ENCODE peak calls at places on chromosomes 12 and 14, in nine cellular contexts. R, J, P, O, I, U, Z, N and B are unnamed samples.

GRCh38 chr12:21551811-21552469 is 25.8 kb downstream of the SPX start:
- DNase-seq in J (no peak), I (no peak), U (no peak), N (no peak), O (no peak), Z (no peak), P (no peak), R (no peak), B (no peak)

GRCh38 chr14:50677527-50678063 is 9.5 kb upstream of the SAV1 start:
- DNase-seq in J (peak), U (no peak), I (peak), R (peak), Z (no peak), P (no peak), O (no peak), N (no peak), B (no peak)

GRCh38 chr12:63764481-63764880 is 15.2 kb upstream of the RXYLT1 start:
- DNase-seq in I (no peak), P (no peak), U (no peak), J (no peak), Z (no peak), R (no peak), O (no peak), N (no peak), B (no peak)

GRCh38 chr12:51118706-51119105 is 35.3 kb upstream of the CSRNP2 start:
- DNase-seq in I (no peak), O (no peak), Z (no peak), R (no peak), N (no peak), J (peak), P (no peak), U (no peak), B (no peak)

GRCh38 chr12:80622271-80622670 is 85.2 kb upstream of the MYF6 start:
- DNase-seq in R (no peak), J (no peak), P (no peak), Z (no peak), N (no peak), I (peak), O (no peak), U (no peak), B (no peak)

GRCh38 chr12:19421503-19422282 is 17.6 kb upstream of the AEBP2 start:
- DNase-seq in I (peak), U (no peak), O (peak), J (no peak), P (no peak), Z (no peak), N (no peak), R (no peak), B (no peak)

GRCh38 chr14:104135121-104135903 is 3.1 kb upstream of the KIF26A start:
- DNase-seq in U (no peak), N (no peak), Z (no peak), I (peak), P (peak), R (no peak), O (peak), J (no peak), B (no peak)

GRCh38 chr12:72273851-72274284 is 1.7 kb downstream of the TRHDE start:
- DNase-seq in I (no peak), R (no peak), U (no peak), J (no peak), O (peak), Z (no peak), P (no peak), N (no peak), B (no peak)

GRCh38 chr12:13342971-13343370 is 146.4 kb downstream of the EMP1 start:
- DNase-seq in P (no peak), Z (no peak), R (no peak), O (no peak), N (no peak), I (no peak), U (no peak), J (no peak), B (no peak)

GRCh38 chr12:18468521-18469075 is 207.3 kb downstream of the PIK3C2G start:
- DNase-seq in P (no peak), U (no peak), Z (no peak), R (no peak), J (peak), N (no peak), I (no peak), O (no peak), B (no peak)

GRCh38 chr12:124323771-124324530 is 29.1 kb downstream of the RFLNA start:
- DNase-seq in N (no peak), U (no peak), O (no peak), Z (no peak), P (no peak), I (no peak), R (no peak), J (peak), B (no peak)

GRCh38 chr12:114625294-114625851 is 58.6 kb downstream of the TBX3 start:
- DNase-seq in N (no peak), O (peak), J (peak), U (peak), I (peak), R (peak), P (no peak), Z (no peak), B (no peak)

GRCh38 chr14:69268223-69268622 is 8.3 kb downstream of the GALNT16 start:
- DNase-seq in I (no peak), Z (no peak), P (no peak), U (no peak), J (peak), N (no peak), R (no peak), O (no peak), B (no peak)

GRCh38 chr14:101527987-101528386 is 33.3 kb upstream of the DIO3 start:
- DNase-seq in P (no peak), N (no peak), U (no peak), R (no peak), O (no peak), Z (no peak), J (no peak), I (no peak), B (no peak)

GRCh38 chr14:77271113-77271710 is at the start of gene NGB:
- DNase-seq in I (no peak), J (no peak), N (no peak), Z (no peak), O (no peak), P (no peak), R (no peak), U (no peak), B (no peak)

GRCh38 chr12:31106101-31106803 is 32.6 kb downstream of the DDX11 start:
- DNase-seq in I (no peak), N (no peak), O (no peak), R (no peak), J (no peak), U (no peak), Z (no peak), P (no peak), B (no peak)

GRCh38 chr14:35353409-35354172 is 51.0 kb downstream of the NFKBIA start:
- DNase-seq in U (peak), I (no peak), R (peak), J (no peak), Z (no peak), O (peak), P (no peak), N (no peak), B (no peak)

GRCh38 chr12:54287316-54288157 is 7.0 kb downstream of the HNRNPA1 start:
- DNase-seq in U (no peak), N (no peak), R (no peak), O (no peak), Z (no peak), P (no peak), J (no peak), I (peak), B (no peak)
- TF ChIP-seq POLR2A in U (no peak), N (no peak), R (no peak), O (no peak), Z (no peak), P (no peak), J (no peak), I (no peak), B (no peak)

GRCh38 chr14:23153891-23154796 is 29.3 kb downstream of the SLC7A8 start:
- DNase-seq in R (peak), J (no peak), O (peak), Z (peak), I (peak), N (peak), P (peak), U (peak), B (peak)

GRCh38 chr14:23151342-23151741 is 32.1 kb downstream of the SLC7A8 start:
- DNase-seq in U (no peak), O (no peak), J (no peak), P (no peak), N (no peak), R (no peak), I (no peak), Z (no peak), B (no peak)

GRCh38 chr14:23159516-23159915 is 23.9 kb downstream of the SLC7A8 start:
- DNase-seq in N (no peak), R (no peak), P (no peak), I (no peak), Z (no peak), O (no peak), J (no peak), U (no peak), B (no peak)

GRCh38 chr14:23149745-23150144 is 30.7 kb upstream of the CEBPE start:
- DNase-seq in R (no peak), I (no peak), Z (no peak), O (no peak), P (no peak), N (no peak), U (no peak), J (no peak), B (no peak)

GRCh38 chr14:23154876-23155587 is 28.4 kb downstream of the SLC7A8 start:
- DNase-seq in O (no peak), J (peak), U (peak), R (peak), Z (no peak), P (peak), I (no peak), N (peak), B (no peak)
- TF ChIP-seq POLR2A in O (no peak), J (no peak), U (no peak), R (no peak), Z (no peak), P (no peak), I (no peak), N (no peak), B (no peak)

GRCh38 chr14:31228533-31228932 is 20.9 kb upstream of the HECTD1 start:
- DNase-seq in Z (no peak), J (no peak), P (no peak), I (peak), R (no peak), N (no peak), O (no peak), U (no peak), B (no peak)

GRCh38 chr14:31232081-31232480 is 24.5 kb upstream of the HECTD1 start:
- DNase-seq in N (no peak), U (no peak), O (no peak), I (no peak), Z (no peak), P (no peak), J (no peak), R (no peak), B (no peak)

GRCh38 chr14:31229638-31230229 is 22.1 kb upstream of the HECTD1 start:
- DNase-seq in I (peak), Z (no peak), R (peak), O (peak), P (no peak), N (peak), U (peak), J (peak), B (peak)

GRCh38 chr14:31230559-31230958 is 23.0 kb upstream of the HECTD1 start:
- DNase-seq in P (no peak), J (no peak), U (no peak), Z (no peak), N (no peak), I (no peak), O (no peak), R (no peak), B (no peak)

DNA sequence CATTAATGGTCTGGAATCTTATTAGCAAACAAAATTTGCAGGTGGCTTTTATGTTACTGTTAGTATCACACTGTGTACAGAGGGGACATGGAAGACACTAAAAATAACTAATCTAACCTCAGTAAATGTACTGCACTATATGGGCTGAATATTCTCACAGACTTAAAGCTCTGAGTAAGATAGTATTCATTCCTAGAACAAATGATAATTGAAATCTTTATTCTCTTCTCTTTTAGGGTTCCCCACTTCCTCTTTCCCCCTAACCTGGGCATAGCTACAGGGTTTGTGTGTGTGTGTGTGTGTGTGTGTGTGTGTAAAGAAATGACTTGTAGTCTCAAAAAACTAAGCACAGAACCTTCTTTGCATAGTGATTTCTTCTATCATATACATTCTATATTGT is 21.4 kb upstream of the HECTD1 start:
- DNase-seq in N (no peak), U (no peak), O (no peak), J (no peak), I (peak), R (no peak), P (no peak), Z (no peak), B (no peak)
- TF ChIP-seq POLR2A in N (no peak), U (no peak), O (no peak), J (no peak), I (no peak), R (no peak), P (no peak), Z (no peak), B (no peak)

GRCh38 chr12:108514973-108515814 is at the start of gene FICD:
- DNase-seq in I (peak), O (peak), N (peak), R (peak), J (peak), U (peak), P (peak), Z (peak), B (peak)
- TF ChIP-seq POLR2A in I (peak), O (peak), N (peak), R (peak), J (peak), U (no peak), P (no peak), Z (peak), B (no peak)

DNA sequence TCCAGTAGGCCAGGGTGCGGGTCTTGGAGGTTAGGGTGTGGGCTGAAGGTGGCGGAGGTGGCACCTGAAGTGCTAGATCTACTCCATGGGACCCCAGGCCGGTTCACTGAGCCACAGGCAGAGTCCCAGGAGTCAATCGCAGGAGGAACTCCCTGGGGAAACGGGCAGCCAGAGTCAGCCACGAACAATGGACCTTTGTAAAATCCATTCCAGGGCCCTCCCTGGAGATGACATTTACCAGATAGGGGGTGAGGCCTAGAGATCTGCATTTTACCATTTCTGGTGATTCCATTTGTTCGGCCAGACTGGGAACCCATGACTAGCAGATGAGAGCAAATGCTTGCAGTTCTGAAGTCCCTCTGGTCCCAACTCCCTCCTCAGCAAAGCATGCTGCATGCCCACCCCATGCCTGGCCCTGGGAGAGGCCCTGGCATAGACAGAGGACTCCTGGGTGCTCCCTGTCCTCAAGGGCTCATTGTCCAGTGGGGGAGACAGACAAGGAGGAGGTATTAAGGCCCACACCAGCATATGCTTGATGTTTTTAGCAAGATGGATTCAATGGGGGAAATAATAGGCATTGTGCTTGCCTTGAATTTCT is 115.5 kb downstream of the EML1 start:
- DNase-seq in P (no peak), I (no peak), Z (no peak), O (no peak), J (no peak), R (no peak), U (no peak), N (no peak), B (no peak)
- TF ChIP-seq POLR2A in P (no peak), I (no peak), Z (no peak), O (no peak), J (no peak), R (no peak), U (no peak), N (no peak), B (no peak)

GRCh38 chr14:102898776-102899515 is 23.5 kb upstream of the AMN start:
- DNase-seq in J (no peak), U (no peak), O (no peak), N (no peak), Z (peak), P (no peak), R (no peak), I (no peak), B (no peak)
- TF ChIP-seq POLR2A in J (no peak), U (no peak), O (no peak), N (no peak), Z (no peak), P (no peak), R (no peak), I (no peak), B (no peak)

GRCh38 chr12:56311003-56311402 is 4.8 kb downstream of the CNPY2 start:
- DNase-seq in O (no peak), P (no peak), I (no peak), J (no peak), R (no peak), Z (no peak), U (no peak), N (no peak), B (no peak)

GRCh38 chr12:56315256-56315625 is 547 bp downstream of the CNPY2 start:
- DNase-seq in J (no peak), I (no peak), U (no peak), N (no peak), P (no peak), R (no peak), O (no peak), Z (no peak), B (no peak)

GRCh38 chr12:56317675-56318074 is 1.9 kb upstream of the CNPY2 start:
- DNase-seq in J (no peak), P (no peak), R (no peak), N (no peak), Z (no peak), I (no peak), U (no peak), O (no peak), B (no peak)

GRCh38 chr12:56321027-56321426 is 5.2 kb upstream of the CNPY2 start:
- DNase-seq in J (peak), U (no peak), O (no peak), N (no peak), I (peak), Z (no peak), P (no peak), R (no peak), B (no peak)

DNA sequence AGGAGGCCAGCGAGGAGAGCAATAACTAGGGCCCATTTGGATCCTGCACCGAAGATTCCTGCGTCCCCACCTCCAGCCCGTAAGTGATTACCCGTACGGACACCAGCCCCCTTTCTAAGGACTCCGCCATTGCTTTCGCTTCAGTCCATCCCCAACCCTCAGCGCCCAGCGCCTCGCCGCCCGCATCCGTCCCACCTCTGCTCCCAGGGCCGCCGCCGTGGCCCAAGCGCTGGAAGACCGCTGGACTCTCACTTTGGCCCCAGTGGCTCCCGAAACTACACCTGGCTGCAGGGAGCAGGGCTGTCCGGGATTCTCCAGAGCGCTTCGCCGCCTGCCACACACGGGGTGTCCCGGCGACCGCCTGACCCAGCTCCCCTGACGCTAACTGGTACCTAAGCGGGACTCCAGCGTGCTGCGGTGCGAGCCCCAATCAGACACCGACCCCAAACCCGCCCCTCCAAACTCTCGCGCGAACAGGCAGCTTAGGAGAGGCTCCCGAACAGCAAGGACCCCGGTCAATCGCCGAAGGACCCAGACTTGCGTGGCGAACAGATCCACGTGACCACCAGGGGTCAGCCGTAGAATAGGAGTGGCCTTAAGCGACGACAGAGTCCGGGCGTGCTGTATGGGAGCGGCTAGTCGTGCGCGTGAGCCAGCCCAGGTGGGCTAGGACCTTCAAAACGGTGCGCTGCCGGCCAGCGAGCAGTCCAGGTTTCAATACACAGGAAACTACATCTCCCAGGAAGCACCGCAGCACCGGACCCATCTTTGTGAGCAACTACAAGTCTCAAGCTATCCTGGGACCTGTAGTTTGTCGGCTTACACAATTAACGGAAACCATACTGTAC is at the start of gene CNPY2:
- DNase-seq in R (peak), O (peak), P (peak), Z (peak), I (peak), N (peak), U (peak), J (peak), B (peak)
- TF ChIP-seq POLR2A in R (peak), O (peak), P (no peak), Z (peak), I (peak), N (peak), U (no peak), J (peak), B (peak)

DNA sequence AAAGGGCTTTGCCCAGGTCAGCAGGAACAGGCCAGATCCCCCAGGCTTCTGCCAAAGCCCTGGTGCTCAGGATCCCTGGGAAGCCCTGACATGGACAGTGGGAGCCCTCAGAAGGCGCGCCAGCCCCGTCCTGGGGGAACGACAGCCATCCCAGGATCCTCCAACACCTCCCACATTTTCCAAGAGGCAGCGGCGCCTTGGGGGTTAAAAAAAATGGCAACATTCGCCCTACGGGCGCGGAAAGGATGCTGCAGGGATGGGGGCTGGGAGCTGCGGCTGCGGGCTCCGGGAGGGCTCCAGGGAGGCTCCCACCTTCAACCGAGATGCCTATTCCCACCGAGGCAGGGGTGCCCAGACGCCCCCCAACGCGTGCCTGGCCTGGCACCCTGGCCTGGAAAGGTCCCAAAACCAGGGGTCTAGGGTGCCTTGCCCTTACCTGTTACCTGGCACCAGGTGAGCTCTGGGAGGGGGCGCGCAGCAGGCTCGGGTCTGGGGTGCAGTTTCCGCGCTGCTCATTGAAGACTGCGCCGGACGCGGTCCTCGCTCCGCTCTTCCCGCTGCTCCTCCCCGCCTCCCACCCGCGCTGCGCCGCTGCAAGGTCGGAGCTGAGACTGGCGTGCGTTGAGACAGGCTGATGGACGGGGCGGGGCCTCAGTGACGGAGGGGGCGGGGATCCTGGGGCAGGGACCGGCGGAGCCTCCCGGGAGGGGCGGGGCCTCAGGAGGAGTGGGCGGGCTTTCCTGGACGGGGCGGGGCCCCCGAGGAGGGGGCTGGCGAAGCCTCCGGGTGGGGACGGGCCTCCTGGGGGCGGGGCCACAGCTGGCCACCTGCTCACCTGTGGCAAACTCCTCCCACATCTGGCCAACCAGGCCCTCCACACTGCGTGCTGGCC is at the start of gene ABCB9:
- DNase-seq in N (peak), Z (peak), R (peak), I (peak), U (peak), O (peak), P (peak), J (peak), B (peak)
- TF ChIP-seq POLR2A in N (peak), Z (peak), R (peak), I (peak), U (no peak), O (no peak), P (no peak), J (peak), B (peak)